ENCODE peak calls at places on chromosomes 16 and 17, in seven cellular contexts. One of them, this sample, is unnamed.

GRCh38 chr17:200604-200985 is 19.1 kb upstream of the DOC2B start:
- DNase-seq in tibial nerve: no peak
- DNase-seq in uterus: no peak
- DNase-seq in esophagus squamous epithelium: no peak
- DNase-seq in body of pancreas: no peak
- DNase-seq in breast epithelium: no peak
- DNase-seq in ovary: no peak
- DNase-seq in this sample: no peak

GRCh38 chr17:19867654-19868395 is at the start of gene ULK2:
- DNase-seq in tibial nerve: no peak
- DNase-seq in uterus: peak; percentile 65
- DNase-seq in esophagus squamous epithelium: no peak
- DNase-seq in body of pancreas: peak; percentile 64
- DNase-seq in breast epithelium: peak; percentile 58
- DNase-seq in ovary: peak; percentile 82
- DNase-seq in this sample: peak; percentile 65

GRCh38 chr16:68776821-68777485 is 39.9 kb downstream of the CDH1 start:
- DNase-seq in tibial nerve: no peak
- DNase-seq in uterus: no peak
- DNase-seq in esophagus squamous epithelium: no peak
- DNase-seq in body of pancreas: peak; percentile 50
- DNase-seq in breast epithelium: no peak
- DNase-seq in ovary: no peak
- DNase-seq in this sample: no peak

GRCh38 chr16:75341934-75342811 is 90.7 kb upstream of the BCAR1 start:
- DNase-seq in tibial nerve: no peak
- DNase-seq in uterus: no peak
- DNase-seq in esophagus squamous epithelium: no peak
- DNase-seq in body of pancreas: peak; percentile 21
- DNase-seq in breast epithelium: no peak
- DNase-seq in ovary: no peak
- DNase-seq in this sample: no peak

GRCh38 chr17:9817086-9817485 is 4.8 kb downstream of the GSG1L2 start:
- DNase-seq in tibial nerve: no peak
- DNase-seq in uterus: no peak
- DNase-seq in esophagus squamous epithelium: no peak
- DNase-seq in body of pancreas: peak; percentile 17
- DNase-seq in breast epithelium: no peak
- DNase-seq in ovary: no peak
- DNase-seq in this sample: no peak

GRCh38 chr17:74448774-74449173 is 16.9 kb downstream of the GPRC5C start:
- DNase-seq in tibial nerve: no peak
- DNase-seq in uterus: no peak
- DNase-seq in esophagus squamous epithelium: no peak
- DNase-seq in body of pancreas: no peak
- DNase-seq in breast epithelium: no peak
- DNase-seq in ovary: no peak
- DNase-seq in this sample: no peak

GRCh38 chr17:933168-934083 is 46.1 kb downstream of the NXN start:
- DNase-seq in tibial nerve: no peak
- DNase-seq in uterus: no peak
- DNase-seq in esophagus squamous epithelium: no peak
- DNase-seq in body of pancreas: peak; percentile 64
- DNase-seq in breast epithelium: no peak
- DNase-seq in ovary: no peak
- DNase-seq in this sample: no peak

GRCh38 chr17:416293-417206 is 63.9 kb upstream of the RPH3AL start:
- DNase-seq in tibial nerve: no peak
- DNase-seq in uterus: no peak
- DNase-seq in esophagus squamous epithelium: no peak
- DNase-seq in body of pancreas: no peak
- DNase-seq in breast epithelium: no peak
- DNase-seq in ovary: no peak
- DNase-seq in this sample: no peak

GRCh38 chr16:75198135-75198600 is 8.8 kb downstream of the CTRB2 start:
- DNase-seq in tibial nerve: no peak
- DNase-seq in uterus: peak; percentile 17
- DNase-seq in esophagus squamous epithelium: no peak
- DNase-seq in body of pancreas: peak; percentile 58
- DNase-seq in breast epithelium: no peak
- DNase-seq in ovary: no peak
- DNase-seq in this sample: no peak

GRCh38 chr16:84732674-84733352 is 33.0 kb downstream of the USP10 start:
- DNase-seq in tibial nerve: no peak
- DNase-seq in uterus: no peak
- DNase-seq in esophagus squamous epithelium: no peak
- DNase-seq in body of pancreas: no peak
- DNase-seq in breast epithelium: no peak
- DNase-seq in ovary: no peak
- DNase-seq in this sample: no peak

GRCh38 chr16:12398736-12399047 is 405.0 kb downstream of the CPPED1 start:
- DNase-seq in tibial nerve: no peak
- DNase-seq in uterus: no peak
- DNase-seq in esophagus squamous epithelium: no peak
- DNase-seq in body of pancreas: no peak
- DNase-seq in breast epithelium: no peak
- DNase-seq in ovary: no peak
- DNase-seq in this sample: no peak

GRCh38 chr16:1871974-1872635 is at the start of gene MEIOB:
- DNase-seq in tibial nerve: no peak
- DNase-seq in uterus: no peak
- DNase-seq in esophagus squamous epithelium: no peak
- DNase-seq in body of pancreas: peak; percentile 26
- DNase-seq in breast epithelium: no peak
- DNase-seq in ovary: peak; percentile 41
- DNase-seq in this sample: no peak

GRCh38 chr16:88647178-88648070 is 3.4 kb downstream of the CYBA start:
- DNase-seq in tibial nerve: no peak
- DNase-seq in uterus: no peak
- DNase-seq in esophagus squamous epithelium: no peak
- DNase-seq in body of pancreas: no peak
- DNase-seq in breast epithelium: no peak
- DNase-seq in ovary: no peak
- DNase-seq in this sample: peak; percentile 16

GRCh38 chr16:84532299-84532724 is 27.9 kb upstream of the MEAK7 start:
- DNase-seq in tibial nerve: peak; percentile 30
- DNase-seq in uterus: peak; percentile 61
- DNase-seq in esophagus squamous epithelium: no peak
- DNase-seq in body of pancreas: peak; percentile 35
- DNase-seq in breast epithelium: peak; percentile 60
- DNase-seq in ovary: peak; percentile 51
- DNase-seq in this sample: no peak

GRCh38 chr17:35079547-35079946 is 16.0 kb upstream of the RFFL start:
- DNase-seq in tibial nerve: no peak
- DNase-seq in uterus: no peak
- DNase-seq in esophagus squamous epithelium: no peak
- DNase-seq in body of pancreas: no peak
- DNase-seq in breast epithelium: no peak
- DNase-seq in ovary: no peak
- DNase-seq in this sample: no peak

GRCh38 chr17:69669441-69670178 is 255.1 kb downstream of the MAP2K6 start:
- DNase-seq in tibial nerve: no peak
- DNase-seq in uterus: no peak
- DNase-seq in esophagus squamous epithelium: no peak
- DNase-seq in body of pancreas: no peak
- DNase-seq in breast epithelium: no peak
- DNase-seq in ovary: no peak
- DNase-seq in this sample: no peak

GRCh38 chr16:47774661-47775060 is 313.5 kb downstream of the PHKB start:
- DNase-seq in tibial nerve: no peak
- DNase-seq in uterus: no peak
- DNase-seq in esophagus squamous epithelium: no peak
- DNase-seq in body of pancreas: no peak
- DNase-seq in breast epithelium: no peak
- DNase-seq in ovary: no peak
- DNase-seq in this sample: no peak

GRCh38 chr16:57000271-57001025 is 11.1 kb downstream of the NLRC5 start:
- DNase-seq in tibial nerve: no peak
- DNase-seq in uterus: peak; percentile 45
- DNase-seq in esophagus squamous epithelium: no peak
- DNase-seq in body of pancreas: peak; percentile 43
- DNase-seq in breast epithelium: peak; percentile 55
- DNase-seq in ovary: no peak
- DNase-seq in this sample: no peak
- TF ChIP-seq POLR2A in tibial nerve: no peak
- TF ChIP-seq POLR2A in uterus: no peak
- TF ChIP-seq POLR2A in esophagus squamous epithelium: peak; percentile 26
- TF ChIP-seq POLR2A in body of pancreas: no peak
- TF ChIP-seq POLR2A in breast epithelium: no peak
- TF ChIP-seq POLR2A in ovary: no peak
- TF ChIP-seq POLR2A in this sample: no peak

DNA sequence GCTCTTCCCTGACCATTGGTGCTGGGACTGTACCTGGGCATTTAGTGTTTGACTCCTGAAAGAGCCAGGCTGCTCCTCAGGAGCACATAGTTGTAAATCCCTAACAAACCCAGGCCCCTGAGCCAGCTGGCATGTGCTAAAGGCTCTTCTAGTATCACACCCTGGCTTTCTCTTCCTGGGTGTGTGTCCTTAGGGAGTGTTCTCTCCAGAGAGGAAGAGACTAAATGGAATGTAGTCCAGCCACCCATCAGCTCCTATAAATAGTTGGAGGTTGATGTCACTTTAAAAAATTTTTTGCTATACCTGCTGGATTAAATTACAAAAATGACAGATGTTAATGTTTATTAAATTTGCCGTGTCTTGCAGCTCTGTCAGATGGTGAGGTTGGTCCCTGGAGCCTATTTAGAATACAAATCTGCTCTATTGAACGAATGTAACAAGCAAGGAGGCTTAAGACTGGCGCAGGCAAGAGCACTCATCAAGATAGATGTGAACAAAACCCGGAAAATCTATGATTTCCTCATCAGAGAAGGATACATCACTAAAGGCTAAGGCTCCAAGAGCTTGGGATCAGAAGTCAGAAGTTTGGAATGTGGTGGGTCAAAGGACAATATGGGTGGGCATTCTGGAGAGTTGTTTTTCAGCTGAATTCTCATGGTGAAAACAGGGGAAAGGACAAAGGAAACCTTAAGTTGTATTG is 13.1 kb upstream of the DUSP14 start:
- DNase-seq in tibial nerve: no peak
- DNase-seq in uterus: no peak
- DNase-seq in esophagus squamous epithelium: no peak
- DNase-seq in body of pancreas: no peak
- DNase-seq in breast epithelium: no peak
- DNase-seq in ovary: no peak
- DNase-seq in this sample: no peak
- H3K36me3 ChIP-seq in tibial nerve: peaks cover 78% of the 10 kb centered on the region
- H3K36me3 ChIP-seq in uterus: no peaks in the 10 kb centered on the region
- H3K36me3 ChIP-seq in esophagus squamous epithelium: no peaks in the 10 kb centered on the region
- H3K36me3 ChIP-seq in body of pancreas: peaks cover 30% of the 10 kb centered on the region
- H3K36me3 ChIP-seq in breast epithelium: peaks cover 5% of the 10 kb centered on the region
- H3K36me3 ChIP-seq in ovary: no peaks in the 10 kb centered on the region
- H3K36me3 ChIP-seq in this sample: peaks cover 14% of the 10 kb centered on the region

GRCh38 chr16:58371841-58372240 is 20.4 kb upstream of the GINS3 start:
- DNase-seq in tibial nerve: no peak
- DNase-seq in uterus: no peak
- DNase-seq in esophagus squamous epithelium: no peak
- DNase-seq in body of pancreas: no peak
- DNase-seq in breast epithelium: no peak
- DNase-seq in ovary: no peak
- DNase-seq in this sample: no peak
- H3K4me1 ChIP-seq in tibial nerve: no peaks in the 10 kb centered on the region
- H3K4me1 ChIP-seq in uterus: no peaks in the 10 kb centered on the region
- H3K4me1 ChIP-seq in esophagus squamous epithelium: no peaks in the 10 kb centered on the region
- H3K4me1 ChIP-seq in body of pancreas: no peaks in the 10 kb centered on the region
- H3K4me1 ChIP-seq in breast epithelium: no peaks in the 10 kb centered on the region
- H3K4me1 ChIP-seq in ovary: no peaks in the 10 kb centered on the region
- H3K4me1 ChIP-seq in this sample: no peaks in the 10 kb centered on the region

GRCh38 chr16:66013497-66013896 is 353.0 kb upstream of the CDH5 start:
- DNase-seq in tibial nerve: no peak
- DNase-seq in uterus: no peak
- DNase-seq in esophagus squamous epithelium: no peak
- DNase-seq in body of pancreas: no peak
- DNase-seq in breast epithelium: no peak
- DNase-seq in ovary: no peak
- DNase-seq in this sample: no peak
- TF ChIP-seq POLR2A in tibial nerve: no peak
- TF ChIP-seq POLR2A in uterus: no peak
- TF ChIP-seq POLR2A in esophagus squamous epithelium: no peak
- TF ChIP-seq POLR2A in body of pancreas: no peak
- TF ChIP-seq POLR2A in breast epithelium: no peak
- TF ChIP-seq POLR2A in ovary: no peak
- TF ChIP-seq POLR2A in this sample: no peak

DNA sequence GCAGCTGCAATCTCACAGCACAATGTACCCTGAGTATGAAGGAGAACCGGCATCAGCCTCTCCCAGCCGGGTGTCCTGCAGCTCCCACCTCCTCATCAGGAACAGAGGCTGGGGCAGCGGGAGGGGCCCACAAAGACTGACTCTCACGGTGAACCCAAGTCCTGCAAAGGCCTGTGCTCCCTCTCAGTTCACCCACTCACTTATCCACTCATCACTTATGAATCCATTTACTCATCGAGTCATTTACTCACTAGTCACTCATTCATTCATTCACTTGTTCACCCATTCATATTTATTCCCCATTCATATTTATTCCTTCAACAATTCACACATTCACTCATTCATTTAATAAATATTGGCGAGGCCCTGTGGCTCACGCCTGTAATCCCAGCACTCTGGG is 11.5 kb downstream of the ZNF423 start:
- DNase-seq in tibial nerve: no peak
- DNase-seq in uterus: no peak
- DNase-seq in esophagus squamous epithelium: no peak
- DNase-seq in body of pancreas: no peak
- DNase-seq in breast epithelium: no peak
- DNase-seq in ovary: no peak
- DNase-seq in this sample: no peak
- H3K36me3 ChIP-seq in tibial nerve: no peaks in the 10 kb centered on the region
- H3K36me3 ChIP-seq in uterus: no peaks in the 10 kb centered on the region
- H3K36me3 ChIP-seq in esophagus squamous epithelium: no peaks in the 10 kb centered on the region
- H3K36me3 ChIP-seq in body of pancreas: no peaks in the 10 kb centered on the region
- H3K36me3 ChIP-seq in breast epithelium: no peaks in the 10 kb centered on the region
- H3K36me3 ChIP-seq in ovary: no peaks in the 10 kb centered on the region
- H3K36me3 ChIP-seq in this sample: no peaks in the 10 kb centered on the region

GRCh38 chr17:81093576-81094223 is 58.7 kb downstream of the BAIAP2 start:
- DNase-seq in tibial nerve: no peak
- DNase-seq in uterus: no peak
- DNase-seq in esophagus squamous epithelium: no peak
- DNase-seq in body of pancreas: no peak
- DNase-seq in breast epithelium: no peak
- DNase-seq in ovary: no peak
- DNase-seq in this sample: no peak
- H3K4me1 ChIP-seq in tibial nerve: peaks cover 61% of the 10 kb centered on the region
- H3K4me1 ChIP-seq in uterus: peaks cover 20% of the 10 kb centered on the region
- H3K4me1 ChIP-seq in esophagus squamous epithelium: peaks cover 100% of the 10 kb centered on the region
- H3K4me1 ChIP-seq in body of pancreas: peaks cover 26% of the 10 kb centered on the region
- H3K4me1 ChIP-seq in breast epithelium: peaks cover 25% of the 10 kb centered on the region
- H3K4me1 ChIP-seq in ovary: peaks cover 10% of the 10 kb centered on the region
- H3K4me1 ChIP-seq in this sample: no peaks in the 10 kb centered on the region

GRCh38 chr16:80746231-80746630 is 58.2 kb downstream of the CDYL2 start:
- DNase-seq in tibial nerve: no peak
- DNase-seq in uterus: no peak
- DNase-seq in esophagus squamous epithelium: no peak
- DNase-seq in body of pancreas: no peak
- DNase-seq in breast epithelium: no peak
- DNase-seq in ovary: no peak
- DNase-seq in this sample: no peak
- TF ChIP-seq POLR2A in tibial nerve: no peak
- TF ChIP-seq POLR2A in uterus: no peak
- TF ChIP-seq POLR2A in esophagus squamous epithelium: no peak
- TF ChIP-seq POLR2A in body of pancreas: no peak
- TF ChIP-seq POLR2A in breast epithelium: no peak
- TF ChIP-seq POLR2A in ovary: no peak
- TF ChIP-seq POLR2A in this sample: no peak

GRCh38 chr17:49516190-49516589 is 21.1 kb downstream of the NGFR start:
- DNase-seq in tibial nerve: no peak
- DNase-seq in uterus: peak; percentile 59
- DNase-seq in esophagus squamous epithelium: no peak
- DNase-seq in body of pancreas: no peak
- DNase-seq in breast epithelium: peak; percentile 48
- DNase-seq in ovary: no peak
- DNase-seq in this sample: no peak
- H3K36me3 ChIP-seq in tibial nerve: peaks cover 16% of the 10 kb centered on the region
- H3K36me3 ChIP-seq in uterus: no peaks in the 10 kb centered on the region
- H3K36me3 ChIP-seq in esophagus squamous epithelium: no peaks in the 10 kb centered on the region
- H3K36me3 ChIP-seq in body of pancreas: no peaks in the 10 kb centered on the region
- H3K36me3 ChIP-seq in breast epithelium: no peaks in the 10 kb centered on the region
- H3K36me3 ChIP-seq in ovary: no peaks in the 10 kb centered on the region
- H3K36me3 ChIP-seq in this sample: no peaks in the 10 kb centered on the region